ENCODE peak calls at places on chromosome 12, in five cellular contexts. F is PC-3, X is heart left ventricle, G is aorta, R is MM.1S. M is an unnamed sample.

GRCh38 chr12:67482751-67483661 is 165.5 kb upstream of the DYRK2 start:
- DNase-seq in F (peak; percentile 70), X (peak; percentile 84), G (peak; percentile 86), R (peak; percentile 95), M (peak; percentile 89)

GRCh38 chr12:107749094-107749493 is 11.8 kb downstream of the PRDM4 start:
- DNase-seq in F (peak; percentile 66), X (no peak), G (no peak), R (no peak), M (no peak)

GRCh38 chr12:81395431-81395830 is 317.6 kb downstream of the ACSS3 start:
- DNase-seq in F (no peak), X (no peak), G (no peak), R (no peak), M (no peak)

GRCh38 chr12:80838708-80839107 is 99.0 kb downstream of the LIN7A start:
- DNase-seq in F (no peak), X (no peak), G (no peak), R (no peak), M (no peak)

GRCh38 chr12:76586764-76587395 is 27.3 kb upstream of the OSBPL8 start:
- DNase-seq in F (peak; percentile 60), X (no peak), G (no peak), R (peak; percentile 56), M (no peak)

GRCh38 chr12:42474391-42474790 is 115.2 kb downstream of the PRICKLE1 start:
- DNase-seq in F (peak; percentile 84), X (no peak), G (no peak), R (no peak), M (no peak)

GRCh38 chr12:388547-389137 is 478 bp downstream of the KDM5A start:
- DNase-seq in F (peak; percentile 15), X (peak; percentile 66), G (no peak), R (peak; percentile 39), M (peak; percentile 70)

GRCh38 chr12:41286426-41286825 is 98.3 kb downstream of the PDZRN4 start:
- DNase-seq in F (peak; percentile 42), X (no peak), G (no peak), R (no peak), M (no peak)

GRCh38 chr12:11621797-11622423 is 27.6 kb upstream of the ETV6 start:
- DNase-seq in F (peak; percentile 6), X (no peak), G (no peak), R (peak; percentile 14), M (peak; percentile 25)

GRCh38 chr12:51217968-51218606 is at the start of gene POU6F1:
- DNase-seq in F (peak; percentile 49), X (peak; percentile 86), G (peak; percentile 82), R (peak; percentile 84), M (peak; percentile 78)

GRCh38 chr12:51218607-51219161 is 822 bp upstream of the POU6F1 start:
- DNase-seq in F (no peak), X (no peak), G (no peak), R (no peak), M (no peak)

GRCh38 chr12:51217133-51217967 is 512 bp downstream of the POU6F1 start:
- DNase-seq in F (no peak), X (peak; percentile 79), G (peak; percentile 67), R (peak; percentile 56), M (peak; percentile 54)

GRCh38 chr12:51216652-51217051 is 1.2 kb downstream of the POU6F1 start:
- DNase-seq in F (no peak), X (no peak), G (no peak), R (no peak), M (no peak)

DNA sequence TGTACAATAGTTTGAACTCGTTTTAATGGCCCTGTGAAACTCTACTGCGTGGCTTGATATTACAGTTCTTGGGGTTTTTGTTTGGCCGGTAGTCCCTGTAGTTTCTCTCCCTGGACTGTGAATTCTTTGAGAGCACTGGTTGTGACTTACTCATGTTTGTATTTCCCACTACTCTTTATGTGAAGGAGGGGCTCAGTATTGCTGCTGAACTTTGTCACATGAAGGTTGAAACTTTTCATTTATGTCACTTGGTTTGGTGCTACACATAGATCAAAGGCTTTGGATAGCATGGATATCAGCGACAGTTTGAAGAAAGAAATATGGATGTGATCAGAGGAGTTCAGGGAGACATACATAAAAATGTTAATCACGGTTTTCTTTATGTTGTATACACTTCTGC is 1.5 kb upstream of the POU6F1 start:
- DNase-seq in F (no peak), X (no peak), G (no peak), R (no peak), M (no peak)
- H3K27ac ChIP-seq in F (no peak overlapping the region), X (peak overlapping the region; percentile 99), G (peak overlapping the region; percentile 44), R (no peak overlapping the region), M (peak overlapping the region; percentile 7)

GRCh38 chr12:48979602-48980388 is 1.7 kb downstream of the WNT1 start:
- DNase-seq in F (no peak), X (peak; percentile 72), G (peak; percentile 59), R (no peak), M (peak; percentile 41)
- H3K27me3 ChIP-seq in F (peaks cover 52% of the 10 kb centered on the region), X (peaks cover 87% of the 10 kb centered on the region), G (no peaks in the 10 kb centered on the region), R (peaks cover 93% of the 10 kb centered on the region), M (peaks cover 6% of the 10 kb centered on the region)

DNA sequence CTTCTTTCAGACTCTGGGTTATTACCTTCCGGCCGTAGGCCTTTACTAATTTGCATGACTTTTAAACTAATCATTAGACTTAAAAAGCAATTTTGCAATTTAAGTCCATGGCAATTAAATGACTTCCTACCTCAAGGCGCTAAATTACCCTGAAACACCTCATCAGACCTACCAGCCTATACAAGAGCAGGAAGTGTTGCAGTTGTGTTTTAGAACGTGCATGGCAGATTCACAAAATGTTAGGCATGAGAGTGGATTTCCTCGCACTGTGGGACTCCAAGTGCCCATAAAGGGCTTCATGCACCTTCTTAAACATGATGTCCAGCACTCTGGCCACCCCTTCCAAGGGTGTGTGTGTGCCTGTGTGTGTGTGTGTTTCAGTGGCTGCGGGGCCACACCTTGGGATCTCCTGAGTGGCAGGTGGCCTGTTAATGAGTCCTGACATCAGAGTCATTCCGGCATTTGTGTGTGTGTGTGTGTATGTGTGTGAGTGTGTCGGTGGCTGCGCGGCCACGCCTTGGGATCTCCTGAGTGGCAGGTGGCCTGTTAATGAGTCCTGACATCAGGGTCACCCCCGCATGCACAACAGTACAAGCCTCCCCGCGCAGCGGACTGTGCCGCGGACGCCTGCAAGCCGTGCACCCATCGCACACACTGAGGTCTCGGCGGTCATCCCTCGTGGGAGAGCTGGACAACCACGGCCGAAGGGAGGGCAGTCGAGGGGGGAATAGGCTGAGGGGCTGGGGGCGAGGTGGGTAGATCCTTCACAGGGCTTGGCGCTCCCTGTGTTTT is 900 bp downstream of the C2CD5 start:
- DNase-seq in F (peak; percentile 12), X (peak; percentile 79), G (peak; percentile 68), R (peak; percentile 69), M (peak; percentile 66)
- H3K4me1 ChIP-seq in F (peaks cover 12% of the 10 kb centered on the region), X (no peaks in the 10 kb centered on the region), G (no peaks in the 10 kb centered on the region), R (peaks cover 12% of the 10 kb centered on the region), M (peaks cover 35% of the 10 kb centered on the region)

GRCh38 chr12:89947437-89948265 is 239.0 kb upstream of the ATP2B1 start:
- DNase-seq in F (peak; percentile 95), X (no peak), G (no peak), R (no peak), M (no peak)

GRCh38 chr12:89948266-89949175 is 239.9 kb upstream of the ATP2B1 start:
- DNase-seq in F (no peak), X (no peak), G (no peak), R (no peak), M (no peak)

GRCh38 chr12:89950421-89950820 is 241.8 kb upstream of the ATP2B1 start:
- DNase-seq in F (no peak), X (no peak), G (no peak), R (no peak), M (no peak)

GRCh38 chr12:89951050-89951693 is 242.5 kb upstream of the ATP2B1 start:
- DNase-seq in F (peak; percentile 97), X (no peak), G (no peak), R (no peak), M (no peak)

GRCh38 chr12:89949457-89950195 is 241.0 kb upstream of the ATP2B1 start:
- DNase-seq in F (peak; percentile 94), X (no peak), G (no peak), R (no peak), M (peak; percentile 88)
- H3K27ac ChIP-seq in F (peak overlapping the region; percentile 96), X (peak overlapping the region; percentile 39), G (no peak overlapping the region), R (no peak overlapping the region), M (peak overlapping the region; percentile 40)

GRCh38 chr12:71186571-71187288 is 28.9 kb upstream of the TSPAN8 start:
- DNase-seq in F (no peak), X (no peak), G (peak; percentile 45), R (no peak), M (no peak)

GRCh38 chr12:71183846-71184245 is 26.0 kb upstream of the TSPAN8 start:
- DNase-seq in F (no peak), X (no peak), G (no peak), R (no peak), M (no peak)

GRCh38 chr12:71187379-71187778 is 29.6 kb upstream of the TSPAN8 start:
- DNase-seq in F (no peak), X (no peak), G (no peak), R (no peak), M (no peak)

GRCh38 chr12:71178162-71178561 is 20.4 kb upstream of the TSPAN8 start:
- DNase-seq in F (no peak), X (no peak), G (no peak), R (no peak), M (no peak)

DNA sequence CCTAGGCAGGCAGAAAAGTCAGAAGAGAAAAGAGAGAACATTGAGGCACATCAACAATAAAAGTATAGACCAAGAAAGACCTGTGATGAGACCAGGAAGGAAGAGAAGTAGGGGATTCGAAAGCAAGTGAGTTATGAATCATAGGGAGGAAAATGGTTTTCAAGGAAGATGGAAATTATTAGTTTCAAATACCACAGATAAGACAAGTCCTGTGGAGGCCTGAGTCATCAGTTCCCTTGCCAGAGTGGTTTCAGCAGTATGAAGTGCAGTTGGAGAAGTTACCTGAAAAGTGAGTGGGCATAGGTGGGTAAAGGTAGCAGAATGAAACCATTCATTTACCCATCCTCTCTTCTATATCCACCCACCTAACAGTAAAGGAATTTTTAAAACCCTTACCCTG is 25.2 kb upstream of the TSPAN8 start:
- DNase-seq in F (peak; percentile 92), X (no peak), G (peak; percentile 54), R (no peak), M (no peak)
- H3K27me3 ChIP-seq in F (no peaks in the 10 kb centered on the region), X (no peaks in the 10 kb centered on the region), G (no peaks in the 10 kb centered on the region), R (no peaks in the 10 kb centered on the region), M (no peaks in the 10 kb centered on the region)

GRCh38 chr12:110403975-110404675 is 617 bp upstream of the ANAPC7 start:
- DNase-seq in F (peak; percentile 85), X (peak; percentile 87), G (peak; percentile 80), R (peak; percentile 66), M (peak; percentile 78)

DNA sequence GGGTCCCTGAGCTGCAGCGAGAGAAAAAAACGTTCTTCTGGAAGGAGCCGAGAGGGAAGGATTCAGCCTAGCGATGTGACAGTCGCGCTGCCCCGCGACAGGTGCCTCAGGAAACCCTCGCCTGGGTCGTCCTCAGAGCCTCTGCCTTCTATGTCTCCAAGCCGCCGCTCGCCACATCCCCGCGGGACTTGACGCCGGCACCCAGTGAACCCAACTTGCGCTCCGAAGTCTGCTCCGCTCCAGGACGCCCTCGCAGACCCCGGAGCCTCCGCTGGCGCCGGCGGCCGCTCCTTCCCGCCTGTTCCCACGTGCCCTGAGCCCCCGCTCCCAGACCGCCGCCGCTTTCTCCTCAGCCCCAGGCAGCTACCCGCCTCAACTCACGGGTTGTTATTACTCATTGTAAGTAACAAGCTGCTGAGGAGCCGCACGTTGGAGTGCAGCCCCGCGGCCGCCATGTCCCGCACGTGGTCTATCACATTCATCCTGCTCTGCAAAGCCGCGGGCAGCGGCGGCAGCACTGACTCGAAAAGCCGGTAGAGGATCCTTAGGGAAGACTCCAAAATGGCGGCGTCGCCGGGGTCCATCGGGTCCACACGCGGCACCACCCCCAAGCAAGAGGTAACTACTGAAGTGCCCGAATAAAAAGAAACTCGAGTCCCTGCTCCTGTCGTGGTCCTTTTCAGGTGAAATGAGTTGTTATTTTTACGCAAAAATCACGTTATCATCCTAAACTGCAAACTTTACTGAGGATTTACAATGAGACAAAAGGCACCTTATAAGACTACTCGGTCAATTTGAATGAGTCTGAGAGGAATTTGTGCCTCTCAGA is at the start of gene ANAPC7:
- DNase-seq in F (peak; percentile 90), X (peak; percentile 94), G (peak; percentile 94), R (peak; percentile 61), M (peak; percentile 85)
- H3K4me1 ChIP-seq in F (peaks cover 12% of the 10 kb centered on the region), X (no peaks in the 10 kb centered on the region), G (no peaks in the 10 kb centered on the region), R (no peaks in the 10 kb centered on the region), M (peaks cover 21% of the 10 kb centered on the region)